ENCODE peak calls at places on chromosomes 2 and 18, in eight cellular contexts. A is HCT116, O is mammary epithelial cell, H is GM23248, J is HepG2, Z is keratinocyte, Y is GM23338, R is fibroblast of lung. B is an unnamed sample.

GRCh38 chr2:54107903-54108615 is 7.4 kb upstream of the ACYP2 start:
- DNase-seq in A (no peak), H (no peak), Z (no peak), J (no peak), O (peak), R (no peak), Y (no peak), B (no peak)

GRCh38 chr2:239790313-239790712 is 234.8 kb downstream of the NDUFA10 start:
- DNase-seq in A (no peak), J (no peak), H (no peak), Z (no peak), O (no peak), Y (no peak), R (no peak), B (no peak)

GRCh38 chr2:6721395-6721794 is 144.3 kb downstream of the CMPK2 start:
- DNase-seq in Z (no peak), J (no peak), O (no peak), H (no peak), Y (no peak), R (no peak), A (no peak), B (no peak)

GRCh38 chr2:219056176-219056895 is 4.4 kb downstream of the IHH start:
- DNase-seq in J (no peak), Z (no peak), H (no peak), Y (no peak), A (no peak), O (no peak), R (no peak), B (no peak)

GRCh38 chr2:147482111-147482510 is 362.7 kb upstream of the ACVR2A start:
- DNase-seq in Z (no peak), O (no peak), R (no peak), J (no peak), Y (no peak), H (no peak), A (no peak), B (no peak)

GRCh38 chr2:45616663-45617411 is 5.8 kb upstream of the SRBD1 start:
- DNase-seq in J (no peak), R (peak), Z (no peak), Y (no peak), H (peak), O (peak), A (no peak), B (no peak)

GRCh38 chr2:40363631-40364030 is 88.3 kb downstream of the SLC8A1 start:
- DNase-seq in O (no peak), H (peak), Y (no peak), Z (no peak), R (peak), A (no peak), J (no peak), B (no peak)

GRCh38 chr2:37877457-37878315 is 47.4 kb upstream of the RMDN2 start:
- DNase-seq in O (peak), A (peak), Y (peak), H (peak), R (peak), Z (no peak), J (peak), B (peak)

GRCh38 chr2:10282621-10283105 is 20.0 kb upstream of the HPCAL1 start:
- DNase-seq in J (no peak), O (no peak), Z (no peak), R (peak), A (no peak), Y (no peak), H (no peak), B (no peak)

GRCh38 chr2:50514881-50515280 is 517.1 kb downstream of the NRXN1 start:
- DNase-seq in Z (no peak), O (no peak), A (no peak), R (no peak), J (no peak), H (no peak), Y (peak), B (no peak)

GRCh38 chr18:6219116-6219717 is 195.5 kb downstream of the L3MBTL4 start:
- DNase-seq in Y (peak), H (peak), J (peak), Z (no peak), R (peak), A (no peak), O (no peak), B (peak)

GRCh38 chr2:156343096-156343939 is 10.8 kb upstream of the NR4A2 start:
- DNase-seq in Y (no peak), O (no peak), A (no peak), H (no peak), Z (no peak), J (no peak), R (no peak), B (no peak)

GRCh38 chr2:95276888-95277245 is 2.6 kb downstream of the PROM2 start:
- DNase-seq in R (no peak), J (no peak), A (no peak), Y (no peak), H (no peak), O (no peak), Z (no peak), B (no peak)

GRCh38 chr18:2970762-2971659 is 41.9 kb downstream of the LPIN2 start:
- DNase-seq in Z (no peak), O (no peak), H (no peak), J (no peak), Y (no peak), R (no peak), A (no peak), B (no peak)

GRCh38 chr2:177342736-177343135 is 49.8 kb upstream of the AGPS start:
- DNase-seq in Z (no peak), Y (no peak), H (no peak), J (no peak), O (no peak), R (no peak), A (no peak), B (no peak)

GRCh38 chr2:176096986-176097819 is 2.4 kb upstream of the HOXD12 start:
- DNase-seq in A (peak), Y (peak), R (peak), H (peak), O (peak), Z (no peak), J (peak), B (peak)

GRCh38 chr2:176097820-176098365 is 1.7 kb upstream of the HOXD12 start:
- DNase-seq in R (no peak), Y (no peak), H (no peak), Z (no peak), O (no peak), J (no peak), A (no peak), B (no peak)

GRCh38 chr2:176095421-176095820 is 2.9 kb downstream of the HOXD13 start:
- DNase-seq in H (no peak), J (no peak), Z (no peak), O (no peak), R (no peak), Y (no peak), A (no peak), B (no peak)

GRCh38 chr2:176094307-176094706 is 1.8 kb downstream of the HOXD13 start:
- DNase-seq in H (no peak), Y (no peak), J (no peak), O (no peak), Z (no peak), R (no peak), A (no peak), B (no peak)

DNA sequence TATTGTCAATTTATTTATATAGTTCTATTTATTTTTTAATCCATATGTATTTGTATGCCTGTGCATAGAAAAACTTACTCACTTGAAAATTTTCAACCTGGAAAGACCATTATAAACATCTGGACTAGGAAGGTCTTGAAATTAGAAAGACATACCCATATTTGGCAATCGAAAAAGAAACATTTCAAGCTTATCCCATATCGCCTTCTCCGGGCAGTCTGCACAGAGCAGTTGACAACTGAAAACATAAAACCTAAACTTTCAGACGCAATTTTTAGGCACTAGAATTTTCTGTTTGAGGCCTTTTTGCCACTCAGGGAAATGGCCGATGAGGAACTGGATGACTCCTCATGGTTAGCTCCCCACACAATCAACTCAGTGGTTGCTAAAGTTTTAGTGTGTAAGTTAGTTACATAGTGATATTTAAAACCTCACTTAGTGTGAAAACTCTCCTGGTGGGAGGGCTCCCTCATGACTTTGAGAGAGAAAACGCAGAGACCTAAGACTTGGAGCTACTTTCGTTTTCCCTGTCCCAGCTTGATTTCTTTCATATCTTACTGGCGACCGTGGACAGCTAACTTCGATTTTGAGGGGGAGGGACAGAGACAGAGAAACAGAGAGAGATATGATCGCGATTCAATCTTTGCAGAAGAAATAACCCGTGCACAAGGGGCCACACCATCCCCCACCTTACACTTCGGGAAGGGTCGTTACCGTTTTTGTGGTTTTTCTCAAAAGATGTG is 3.2 kb upstream of the HOXD12 start:
- DNase-seq in R (no peak), H (peak), O (no peak), A (no peak), Z (no peak), J (no peak), Y (no peak), B (no peak)
- TF ChIP-seq EZH2 in R (no peak), H (no peak), O (no peak), A (no peak), Z (peak), J (no peak), Y (peak), B (no peak)

GRCh38 chr18:57432118-57432517 is 3.1 kb upstream of the ONECUT2 start:
- DNase-seq in J (no peak), H (no peak), A (no peak), O (no peak), R (no peak), Y (no peak), Z (no peak), B (no peak)

GRCh38 chr18:57431512-57432080 is 3.6 kb upstream of the ONECUT2 start:
- DNase-seq in Y (no peak), O (no peak), Z (no peak), J (no peak), R (no peak), A (no peak), H (no peak), B (no peak)

GRCh38 chr18:57430983-57431382 is 4.2 kb upstream of the ONECUT2 start:
- DNase-seq in J (no peak), A (no peak), Y (peak), O (no peak), H (no peak), Z (no peak), R (no peak), B (no peak)

GRCh38 chr18:57429607-57430165 is 5.5 kb upstream of the ONECUT2 start:
- DNase-seq in H (no peak), J (no peak), R (peak), A (no peak), Y (peak), Z (no peak), O (no peak), B (no peak)

GRCh38 chr18:57430166-57430958 is 4.8 kb upstream of the ONECUT2 start:
- DNase-seq in R (no peak), A (no peak), Z (no peak), J (no peak), O (no peak), Y (peak), H (no peak), B (no peak)
- TF ChIP-seq EZH2 in R (peak), A (no peak), Z (peak), J (no peak), O (peak), Y (peak), H (no peak), B (peak)

DNA sequence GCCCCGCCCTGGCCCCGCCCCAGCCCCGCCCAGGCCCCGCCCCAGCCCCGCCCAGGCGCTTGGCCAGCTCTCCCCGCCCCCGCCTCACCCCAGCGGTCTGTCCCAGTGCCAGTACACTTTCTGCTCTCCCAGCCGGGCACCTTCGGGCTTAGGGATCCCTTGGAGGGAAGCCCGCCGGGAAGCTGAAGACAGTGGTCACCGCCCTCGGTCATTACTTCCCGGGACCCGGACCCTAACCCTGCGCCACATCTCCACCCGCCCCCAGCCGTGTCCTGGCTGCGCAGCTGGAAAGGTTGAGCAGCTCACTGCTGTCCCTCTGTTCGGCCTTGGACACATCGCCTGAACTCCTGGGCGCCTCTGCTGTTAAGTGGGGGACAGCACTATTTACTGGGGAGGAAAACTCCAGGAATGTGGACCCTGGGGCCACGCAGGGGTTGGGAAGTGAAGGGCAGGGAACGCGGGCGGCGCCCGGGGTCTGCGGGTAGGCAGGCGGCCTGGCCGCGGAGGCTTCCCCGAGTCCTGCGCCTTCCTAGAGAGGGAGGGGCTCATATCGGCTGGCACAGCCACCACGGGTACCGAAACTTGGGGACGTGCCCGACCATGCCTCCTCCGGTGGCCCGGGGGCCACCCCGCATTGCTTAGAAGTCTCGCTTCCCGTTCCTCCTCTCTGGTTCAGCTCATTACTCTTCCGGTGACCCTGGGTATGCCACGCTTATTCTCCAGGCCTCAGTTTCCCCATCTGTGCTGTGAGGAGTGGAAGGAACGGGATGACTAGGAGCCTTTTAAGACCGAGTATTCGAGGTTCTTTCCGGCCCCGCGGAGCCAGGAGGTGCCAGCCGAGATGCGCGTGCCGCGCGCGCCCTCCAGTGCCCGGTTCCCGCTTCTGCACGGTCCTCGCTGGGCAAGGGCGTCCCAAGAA is 121.0 kb downstream of the GYPC start:
- DNase-seq in O (peak), J (peak), Z (no peak), R (peak), A (peak), Y (peak), H (peak), B (peak)
- TF ChIP-seq EZH2 in O (no peak), J (no peak), Z (peak), R (no peak), A (no peak), Y (no peak), H (peak), B (no peak)

GRCh38 chr2:176079285-176079830 is 4.4 kb downstream of the EVX2 start:
- DNase-seq in O (no peak), Y (peak), R (no peak), H (no peak), J (no peak), A (no peak), Z (no peak), B (no peak)
- TF ChIP-seq EZH2 in O (peak), Y (peak), R (peak), H (no peak), J (no peak), A (no peak), Z (peak), B (no peak)

DNA sequence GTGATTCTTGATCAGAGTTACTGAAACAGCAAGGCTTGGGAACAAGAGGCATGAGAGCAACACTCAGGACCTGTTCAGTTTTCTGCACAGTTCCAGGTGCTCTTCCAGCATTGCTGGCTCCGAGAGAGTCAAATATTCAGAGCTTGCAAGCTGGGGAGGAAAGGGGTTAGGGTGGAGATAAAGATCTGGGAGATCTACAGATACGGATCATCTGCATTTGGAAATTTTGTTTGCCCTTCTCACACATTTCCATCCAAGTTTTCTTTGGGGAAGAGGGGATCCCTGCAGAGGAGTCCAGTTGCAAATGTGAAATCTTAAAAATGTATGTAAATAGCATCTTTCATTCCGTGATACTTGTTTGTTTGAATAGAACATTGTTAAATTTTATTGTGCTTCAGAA is 108.2 kb downstream of the NEDD4L start:
- DNase-seq in Z (no peak), J (no peak), Y (no peak), A (no peak), O (no peak), R (no peak), H (no peak), B (no peak)
- TF ChIP-seq EZH2 in Z (no peak), J (no peak), Y (no peak), A (no peak), O (no peak), R (no peak), H (no peak), B (no peak)

GRCh38 chr18:22169889-22170420 is 566 bp downstream of the GATA6 start:
- DNase-seq in Z (no peak), Y (peak), R (peak), H (peak), A (no peak), J (peak), O (no peak), B (no peak)
- TF ChIP-seq EZH2 in Z (no peak), Y (peak), R (no peak), H (no peak), A (no peak), J (no peak), O (no peak), B (no peak)

GRCh38 chr18:12288406-12288762 is 19.7 kb upstream of the TUBB6 start:
- DNase-seq in O (no peak), Y (peak), Z (no peak), H (no peak), J (no peak), A (no peak), R (no peak), B (no peak)

GRCh38 chr18:12290086-12290485 is 18.0 kb upstream of the TUBB6 start:
- DNase-seq in O (no peak), Z (no peak), H (no peak), R (no peak), J (no peak), A (no peak), Y (no peak), B (no peak)

GRCh38 chr18:12283666-12284065 is 24.4 kb upstream of the TUBB6 start:
- DNase-seq in H (no peak), A (no peak), Y (no peak), Z (no peak), R (no peak), O (no peak), J (no peak), B (no peak)

GRCh38 chr18:12287684-12288405 is 20.2 kb upstream of the TUBB6 start:
- DNase-seq in O (peak), Z (peak), J (peak), H (peak), R (peak), A (peak), Y (peak), B (peak)

GRCh38 chr18:12287131-12287681 is 20.8 kb upstream of the TUBB6 start:
- DNase-seq in R (no peak), J (no peak), H (no peak), Z (no peak), O (peak), A (no peak), Y (peak), B (peak)
- TF ChIP-seq EZH2 in R (no peak), J (no peak), H (no peak), Z (no peak), O (no peak), A (no peak), Y (peak), B (no peak)

GRCh38 chr2:72141032-72141645 is 6.5 kb downstream of the CYP26B1 start:
- DNase-seq in O (no peak), H (no peak), Y (no peak), J (no peak), R (no peak), Z (no peak), A (no peak), B (no peak)

GRCh38 chr2:72144412-72144745 is 3.3 kb downstream of the CYP26B1 start:
- DNase-seq in H (no peak), Z (no peak), R (no peak), A (no peak), J (no peak), Y (no peak), O (no peak), B (no peak)

GRCh38 chr2:72143441-72144356 is 4.0 kb downstream of the CYP26B1 start:
- DNase-seq in Z (no peak), Y (peak), H (peak), A (no peak), R (no peak), J (no peak), O (no peak), B (no peak)

GRCh38 chr2:72141881-72142742 is 5.5 kb downstream of the CYP26B1 start:
- DNase-seq in A (no peak), H (no peak), O (no peak), Z (no peak), Y (no peak), J (no peak), R (no peak), B (no peak)

DNA sequence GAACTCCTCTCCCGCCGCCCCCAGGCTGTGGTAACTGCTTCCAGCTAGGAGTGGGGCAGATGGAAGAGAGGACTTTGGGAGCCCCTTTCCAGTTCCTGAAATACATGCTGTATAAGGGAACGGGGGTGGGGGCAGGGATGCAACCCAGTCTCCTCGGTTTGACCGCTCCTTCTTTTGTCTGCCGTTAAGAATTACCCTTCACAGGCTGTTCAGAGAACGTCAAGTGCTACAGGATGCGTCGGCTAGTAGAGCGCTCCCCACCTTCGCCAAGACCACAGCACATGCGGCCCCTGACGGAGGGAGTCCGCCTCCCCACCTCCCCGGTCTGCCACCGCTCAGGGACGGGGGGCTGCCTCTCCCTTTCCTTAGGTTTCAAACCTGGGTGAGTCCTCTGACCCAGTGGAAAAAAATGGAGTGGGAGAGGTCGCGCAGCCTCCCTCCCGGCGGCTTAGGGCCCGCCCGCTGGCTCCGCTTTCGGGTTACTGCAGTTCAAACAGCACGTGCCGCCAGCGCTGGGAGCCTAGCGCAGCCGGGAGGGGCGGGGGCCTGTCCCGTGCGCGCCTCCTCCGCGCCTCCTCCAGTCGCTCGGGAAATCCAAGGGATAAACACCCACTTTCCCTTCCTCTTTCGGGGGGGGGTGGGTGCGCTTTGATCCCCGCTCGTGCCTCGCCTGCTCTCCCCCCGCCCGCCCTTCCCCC is 4.8 kb downstream of the CYP26B1 start:
- DNase-seq in H (peak), O (no peak), A (no peak), Z (no peak), Y (peak), R (peak), J (no peak), B (peak)
- TF ChIP-seq EZH2 in H (no peak), O (no peak), A (no peak), Z (peak), Y (peak), R (no peak), J (no peak), B (no peak)